ENCODE peak calls at places on chromosomes 5 and 9, in six cellular contexts. C, G, F, S, B and W are unnamed samples. For H4K20me1 and H3K36me3, the result is how much of the 10 kb centered on the place peaks cover.

GRCh38 chr9:90773593-90773992 is 28.0 kb upstream of the SYK start:
- DNase-seq in C (no peak), G (no peak), F (no peak), S (no peak), B (peak), W (peak)

GRCh38 chr9:121556580-121556979 is 56.9 kb upstream of the GGTA1 start:
- DNase-seq in C (peak), G (no peak), F (peak), S (peak), B (peak), W (peak)

GRCh38 chr5:59188415-59189225 is 605.7 kb downstream of the RAB3C start:
- DNase-seq in C (peak), G (peak), F (peak), S (peak), B (peak), W (peak)

GRCh38 chr5:145101246-145101645 is 733.9 kb downstream of the PRELID2 start:
- DNase-seq in C (no peak), G (no peak), F (no peak), S (no peak), B (peak), W (peak)

GRCh38 chr9:73451003-73451402 is 299.3 kb downstream of the ANXA1 start:
- DNase-seq in C (no peak), G (no peak), F (peak), S (no peak), B (no peak), W (no peak)

GRCh38 chr5:27708579-27708978 is 670.2 kb upstream of the CDH9 start:
- DNase-seq in C (no peak), G (peak), F (peak), S (peak), B (no peak), W (peak)

GRCh38 chr5:6478793-6479192 is 30.1 kb downstream of the UBE2QL1 start:
- DNase-seq in C (no peak), G (no peak), F (no peak), S (no peak), B (no peak), W (no peak)

GRCh38 chr5:167504276-167504675 is 787.2 kb upstream of the WWC1 start:
- DNase-seq in C (no peak), G (no peak), F (no peak), S (no peak), B (no peak), W (no peak)

GRCh38 chr9:86854898-86855523 is 92.3 kb downstream of the GAS1 start:
- DNase-seq in C (peak), G (no peak), F (peak), S (peak), B (peak), W (peak)

GRCh38 chr5:83471405-83472212 is at the start of gene VCAN:
- DNase-seq in C (peak), G (no peak), F (peak), S (peak), B (peak), W (peak)

GRCh38 chr9:117034862-117035261 is 347.8 kb downstream of the TRIM32 start:
- DNase-seq in C (peak), G (no peak), F (peak), S (no peak), B (peak), W (peak)

GRCh38 chr9:114300846-114301797 is 21.8 kb upstream of the ORM1 start:
- DNase-seq in C (no peak), G (no peak), F (no peak), S (no peak), B (no peak), W (no peak)

GRCh38 chr9:137000177-137000930 is 4.0 kb upstream of the CLIC3 start:
- DNase-seq in C (peak), G (no peak), F (peak), S (peak), B (peak), W (no peak)

GRCh38 chr9:82255533-82255932 is 267.0 kb downstream of the SPATA31D1 start:
- DNase-seq in C (no peak), G (no peak), F (no peak), S (no peak), B (no peak), W (no peak)

GRCh38 chr9:134716067-134716466 is 74.5 kb downstream of the COL5A1 start:
- DNase-seq in C (peak), G (no peak), F (no peak), S (no peak), B (peak), W (no peak)

GRCh38 chr5:86797677-86798076 is 179.9 kb downstream of the COX7C start:
- DNase-seq in C (no peak), G (no peak), F (peak), S (no peak), B (no peak), W (peak)

GRCh38 chr9:135295556-135296300 is 183.9 kb upstream of the PPP1R26 start:
- DNase-seq in C (no peak), G (no peak), F (no peak), S (no peak), B (no peak), W (no peak)

GRCh38 chr9:124781967-124782660 is 5.2 kb downstream of the OLFML2A start:
- DNase-seq in C (no peak), G (no peak), F (no peak), S (no peak), B (no peak), W (no peak)

GRCh38 chr9:26326473-26327044 is 566.0 kb downstream of the CAAP1 start:
- DNase-seq in C (peak), G (peak), F (peak), S (peak), B (peak), W (peak)

GRCh38 chr9:100033877-100034551 is 64.8 kb downstream of the ERP44 start:
- DNase-seq in C (no peak), G (no peak), F (no peak), S (no peak), B (no peak), W (no peak)
- H4K20me1 ChIP-seq in C (under half), G (under half), F (under half), S (under half), B (under half), W (under half)

DNA sequence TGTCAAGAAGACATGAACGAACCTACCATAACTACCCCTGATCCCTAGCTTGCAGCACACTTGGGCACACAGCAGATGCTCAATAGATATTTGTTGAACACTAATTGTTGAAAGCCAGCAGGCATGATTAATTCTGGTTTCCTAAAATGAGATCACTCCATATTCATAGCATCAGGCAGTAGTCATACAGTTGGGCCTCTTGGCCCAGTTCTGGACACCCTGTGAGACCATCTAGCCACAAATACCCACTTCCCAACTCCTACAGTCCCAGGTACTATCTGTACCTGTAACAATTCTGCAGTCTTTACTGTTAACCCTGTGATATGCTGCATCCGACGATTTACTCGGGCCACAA is 24.2 kb downstream of the P4HA2 start:
- DNase-seq in C (peak), G (no peak), F (peak), S (peak), B (peak), W (no peak)
- H3K36me3 ChIP-seq in C (half or more), G (under half), F (under half), S (under half), B (half or more), W (under half)

DNA sequence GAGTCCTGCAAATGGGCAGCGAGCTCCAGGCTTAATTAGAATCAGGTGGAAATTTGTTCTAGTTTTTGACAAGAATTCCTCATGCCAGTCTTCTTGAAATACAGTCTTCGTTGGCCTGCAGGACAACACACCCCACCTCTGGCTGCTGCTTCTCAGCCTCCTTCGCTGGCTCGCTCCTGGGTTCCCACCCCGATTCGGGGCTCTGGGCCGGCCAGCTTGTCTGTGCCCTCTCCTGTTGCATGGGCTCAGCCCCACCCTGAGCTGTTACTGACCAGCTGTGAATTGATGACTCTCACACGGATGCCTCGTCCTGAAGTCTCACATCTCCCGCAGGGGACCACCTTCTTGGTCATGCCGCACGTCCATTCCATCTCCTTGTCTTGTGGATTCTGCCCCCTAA is 21.0 kb downstream of the PSD2 start:
- DNase-seq in C (no peak), G (no peak), F (no peak), S (no peak), B (no peak), W (no peak)
- H3K27ac ChIP-seq in C (no peak), G (no peak), F (no peak), S (no peak), B (no peak), W (no peak)

GRCh38 chr5:36932699-36933098 is 56.1 kb downstream of the NIPBL start:
- DNase-seq in C (no peak), G (no peak), F (no peak), S (no peak), B (no peak), W (no peak)

GRCh38 chr5:36934740-36935356 is 58.3 kb downstream of the NIPBL start:
- DNase-seq in C (peak), G (peak), F (peak), S (no peak), B (peak), W (no peak)

GRCh38 chr5:36935805-36936204 is 59.2 kb downstream of the NIPBL start:
- DNase-seq in C (no peak), G (no peak), F (no peak), S (no peak), B (no peak), W (no peak)

GRCh38 chr5:36938129-36938528 is 61.6 kb downstream of the NIPBL start:
- DNase-seq in C (no peak), G (no peak), F (no peak), S (no peak), B (no peak), W (no peak)

DNA sequence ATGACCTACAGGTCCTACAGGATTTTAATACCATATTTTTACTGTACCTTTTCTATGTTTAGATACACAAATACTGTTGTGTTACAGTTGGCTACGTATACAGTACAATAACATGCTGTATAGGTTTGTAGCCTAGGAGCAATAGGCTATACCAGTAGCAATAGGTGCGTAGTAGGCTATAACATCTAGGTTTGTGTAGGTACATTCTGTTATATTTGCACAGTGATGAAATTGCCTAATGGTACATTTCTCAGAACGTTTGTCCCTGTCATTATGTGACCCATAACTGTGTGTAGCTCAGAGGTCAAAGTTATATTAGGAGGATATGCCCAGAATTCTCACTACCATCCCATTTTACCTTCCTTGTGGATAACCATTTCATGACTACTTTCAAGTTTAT is 59.7 kb downstream of the NIPBL start:
- DNase-seq in C (no peak), G (no peak), F (no peak), S (no peak), B (no peak), W (no peak)
- H4K20me1 ChIP-seq in C (half or more), G (under half), F (under half), S (half or more), B (half or more), W (under half)

GRCh38 chr5:132834057-132834456 is 3.6 kb upstream of the SHROOM1 start:
- DNase-seq in C (no peak), G (no peak), F (no peak), S (no peak), B (no peak), W (no peak)

GRCh38 chr5:132838516-132839282 is 8.3 kb upstream of the SHROOM1 start:
- DNase-seq in C (no peak), G (no peak), F (no peak), S (no peak), B (no peak), W (no peak)

GRCh38 chr5:132837868-132838267 is 7.4 kb upstream of the SHROOM1 start:
- DNase-seq in C (no peak), G (no peak), F (no peak), S (no peak), B (no peak), W (peak)

GRCh38 chr5:132839426-132840301 is 9.2 kb upstream of the SHROOM1 start:
- DNase-seq in C (peak), G (peak), F (peak), S (peak), B (peak), W (peak)

DNA sequence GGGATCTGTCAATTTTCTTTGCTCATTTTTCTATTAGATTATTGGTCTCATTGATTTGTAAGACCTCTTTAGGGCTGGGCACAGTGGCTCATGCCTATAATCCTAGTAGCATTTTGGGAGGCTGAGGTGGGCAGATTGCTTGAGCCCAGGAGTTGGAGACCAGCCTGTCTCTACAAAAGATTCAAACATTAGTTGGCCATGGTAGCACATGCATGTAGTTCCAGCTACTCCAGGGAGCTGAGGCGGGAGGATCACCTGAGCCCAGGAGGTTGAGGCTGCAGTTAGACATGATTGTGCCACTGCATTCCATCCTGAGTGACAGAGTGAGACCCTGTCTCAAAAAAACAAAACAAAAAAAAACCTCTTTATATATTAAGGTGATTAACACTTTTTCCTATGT is 6.4 kb upstream of the SHROOM1 start:
- DNase-seq in C (no peak), G (no peak), F (no peak), S (no peak), B (no peak), W (no peak)
- H3K36me3 ChIP-seq in C (under half), G (under half), F (under half), S (under half), B (under half), W (under half)

GRCh38 chr5:74636149-74636548 is 4.4 kb downstream of the ENC1 start:
- DNase-seq in C (no peak), G (no peak), F (no peak), S (no peak), B (no peak), W (no peak)
- H3K27ac ChIP-seq in C (no peak), G (no peak), F (no peak), S (no peak), B (no peak), W (no peak)